ENCODE peak calls at places on chromosomes 2 and 18, in five cellular contexts. K, U, D, T and B are unnamed samples.

GRCh38 chr2:233513953-233514655 is 52.5 kb downstream of the USP40 start:
- DNase-seq in K (no peak), U (no peak), D (no peak), T (no peak), B (peak)

GRCh38 chr2:220053919-220054318 is 426.5 kb downstream of the SLC4A3 start:
- DNase-seq in K (no peak), U (no peak), D (no peak), T (peak), B (no peak)

GRCh38 chr2:190408538-190409271 is 550 bp downstream of the MFSD6 start:
- DNase-seq in K (peak), U (peak), D (no peak), T (peak), B (no peak)

GRCh38 chr2:173656086-173656485 is 301.4 kb downstream of the CDCA7 start:
- DNase-seq in K (no peak), U (no peak), D (no peak), T (no peak), B (no peak)

GRCh38 chr18:59180150-59180845 is 39.7 kb upstream of the GRP start:
- DNase-seq in K (no peak), U (no peak), D (no peak), T (no peak), B (peak)

GRCh38 chr2:115606350-115606749 is 1163.9 kb downstream of the DPP10 start:
- DNase-seq in K (no peak), U (no peak), D (no peak), T (no peak), B (no peak)

GRCh38 chr2:59936031-59936430 is 617.4 kb downstream of the BCL11A start:
- DNase-seq in K (peak), U (no peak), D (no peak), T (no peak), B (no peak)

GRCh38 chr2:192146069-192147006 is 48.4 kb downstream of the TMEFF2 start:
- DNase-seq in K (no peak), U (no peak), D (no peak), T (no peak), B (no peak)

GRCh38 chr2:218427741-218428140 is 8.8 kb downstream of the VIL1 start:
- DNase-seq in K (no peak), U (no peak), D (no peak), T (peak), B (no peak)

GRCh38 chr2:232486558-232487384 is 863 bp downstream of the ECEL1 start:
- DNase-seq in K (no peak), U (no peak), D (no peak), T (no peak), B (no peak)

GRCh38 chr2:123179526-123179925 is 845.6 kb upstream of the CNTNAP5 start:
- DNase-seq in K (no peak), U (no peak), D (no peak), T (no peak), B (no peak)

GRCh38 chr2:68237976-68238580 is 14.3 kb downstream of the PPP3R1 start:
- DNase-seq in K (no peak), U (no peak), D (no peak), T (no peak), B (no peak)

GRCh38 chr2:72148975-72149555 is 1.4 kb upstream of the CYP26B1 start:
- DNase-seq in K (no peak), U (no peak), D (no peak), T (peak), B (peak)

GRCh38 chr2:191705726-191706125 is 27.8 kb downstream of the NABP1 start:
- DNase-seq in K (no peak), U (no peak), D (no peak), T (no peak), B (no peak)

GRCh38 chr2:121338281-121338680 is 53.3 kb upstream of the TFCP2L1 start:
- DNase-seq in K (no peak), U (no peak), D (no peak), T (peak), B (no peak)

GRCh38 chr2:239725551-239725890 is 299.6 kb downstream of the NDUFA10 start:
- DNase-seq in K (no peak), U (no peak), D (no peak), T (no peak), B (no peak)

GRCh38 chr2:231680992-231681852 is 27.1 kb upstream of the PTMA start:
- DNase-seq in K (no peak), U (peak), D (peak), T (peak), B (peak)

GRCh38 chr2:177939211-177939610 is 133.4 kb downstream of the PDE11A start:
- DNase-seq in K (no peak), U (no peak), D (no peak), T (no peak), B (no peak)